ENCODE peak calls at places on chromosomes 7 and 10, in seven cellular contexts. R is left lung, J is fibroblast of lung, O is HepG2, D is ovary, N is breast epithelium, I is Panc1. W is an unnamed sample.

GRCh38 chr7:134502463-134502862 is 24.9 kb upstream of the AKR1B10 start:
- DNase-seq in I (no peak), R (no peak), D (peak; percentile 31), N (no peak), O (no peak), J (peak; percentile 84), W (peak; percentile 47)

GRCh38 chr10:69914373-69915268 is 112.9 kb downstream of the COL13A1 start:
- DNase-seq in R (no peak), O (peak; percentile 45), I (peak; percentile 28), J (peak; percentile 74), D (peak; percentile 68), N (peak; percentile 70), W (peak; percentile 7)

GRCh38 chr10:12466701-12467100 is 117.4 kb downstream of the CAMK1D start:
- DNase-seq in D (no peak), N (no peak), J (peak; percentile 18), O (no peak), R (no peak), I (no peak), W (no peak)

GRCh38 chr7:51069411-51070083 is 247.1 kb downstream of the COBL start:
- DNase-seq in O (no peak), I (no peak), N (no peak), J (no peak), R (no peak), D (no peak), W (no peak)

GRCh38 chr7:26860361-26860760 is 4.0 kb downstream of the SKAP2 start:
- DNase-seq in J (peak; percentile 37), N (no peak), R (no peak), I (peak; percentile 38), D (no peak), O (peak; percentile 42), W (no peak)

GRCh38 chr10:86355571-86356038 is 11.0 kb downstream of the GRID1 start:
- DNase-seq in O (no peak), R (no peak), J (no peak), I (no peak), D (no peak), N (no peak), W (no peak)

GRCh38 chr10:38032881-38033280 is 22.4 kb downstream of the ZNF33A start:
- DNase-seq in I (no peak), R (no peak), J (peak; percentile 23), O (no peak), D (no peak), N (no peak), W (peak; percentile 14)

GRCh38 chr10:20215547-20216152 is 399.4 kb downstream of the PLXDC2 start:
- DNase-seq in I (no peak), J (no peak), R (no peak), O (no peak), D (no peak), N (no peak), W (no peak)

GRCh38 chr10:9305018-9305655 is 1250.6 kb downstream of the GATA3 start:
- DNase-seq in O (peak; percentile 9), R (no peak), N (no peak), J (peak; percentile 52), D (no peak), I (no peak), W (no peak)

GRCh38 chr10:96560489-96560888 is 26.3 kb downstream of the TM9SF3 start:
- DNase-seq in N (no peak), J (no peak), R (no peak), D (no peak), I (no peak), O (no peak), W (no peak)

GRCh38 chr7:128835790-128836641 is 5.8 kb downstream of the FLNC start:
- DNase-seq in R (peak; percentile 76), D (peak; percentile 34), I (no peak), J (peak; percentile 42), N (no peak), O (no peak), W (no peak)

GRCh38 chr7:105009667-105010537 is 4.1 kb upstream of the KMT2E start:
- DNase-seq in J (no peak), D (no peak), N (no peak), I (no peak), O (no peak), R (no peak), W (no peak)

GRCh38 chr10:48773580-48773979 is 88.9 kb downstream of the WDFY4 start:
- DNase-seq in D (no peak), N (no peak), J (no peak), R (no peak), O (no peak), I (no peak), W (no peak)

GRCh38 chr7:148255333-148255732 is 335.2 kb upstream of the C7orf33 start:
- DNase-seq in R (no peak), O (no peak), D (no peak), N (no peak), J (no peak), I (no peak), W (no peak)

GRCh38 chr10:101331960-101332359 is 22.0 kb upstream of the BTRC start:
- DNase-seq in D (no peak), I (no peak), N (no peak), R (no peak), J (no peak), O (no peak), W (no peak)

GRCh38 chr10:43225004-43225786 is 41.7 kb downstream of the RASGEF1A start:
- DNase-seq in O (no peak), J (no peak), D (no peak), I (no peak), R (peak; percentile 2), N (no peak), W (no peak)

GRCh38 chr10:100872034-100872791 is 40.5 kb upstream of the SLF2 start:
- DNase-seq in J (peak; percentile 34), I (peak; percentile 33), R (no peak), O (no peak), D (no peak), N (no peak), W (no peak)

GRCh38 chr7:32347244-32347828 is 142.8 kb downstream of the LSM5 start:
- DNase-seq in R (no peak), O (peak; percentile 5), J (peak; percentile 2), I (peak; percentile 12), N (no peak), D (no peak), W (no peak)

GRCh38 chr7:86900886-86901285 is 158.6 kb downstream of the ELAPOR2 start:
- DNase-seq in R (no peak), J (no peak), I (no peak), D (no peak), N (no peak), O (no peak), W (no peak)

GRCh38 chr10:80201592-80202256 is 3.6 kb downstream of the ANXA11 start:
- DNase-seq in I (no peak), J (no peak), D (no peak), N (no peak), O (no peak), R (no peak), W (no peak)

GRCh38 chr10:80203835-80204148 is 1.5 kb downstream of the ANXA11 start:
- DNase-seq in J (no peak), I (no peak), D (no peak), R (no peak), O (no peak), N (no peak), W (no peak)

GRCh38 chr10:80204801-80205477 is 398 bp downstream of the ANXA11 start:
- DNase-seq in D (no peak), J (no peak), R (no peak), N (no peak), I (no peak), O (no peak), W (no peak)

GRCh38 chr10:80204193-80204714 is 1.1 kb downstream of the ANXA11 start:
- DNase-seq in R (peak; percentile 87), I (no peak), J (no peak), O (peak; percentile 16), N (peak; percentile 57), D (no peak), W (no peak)

DNA sequence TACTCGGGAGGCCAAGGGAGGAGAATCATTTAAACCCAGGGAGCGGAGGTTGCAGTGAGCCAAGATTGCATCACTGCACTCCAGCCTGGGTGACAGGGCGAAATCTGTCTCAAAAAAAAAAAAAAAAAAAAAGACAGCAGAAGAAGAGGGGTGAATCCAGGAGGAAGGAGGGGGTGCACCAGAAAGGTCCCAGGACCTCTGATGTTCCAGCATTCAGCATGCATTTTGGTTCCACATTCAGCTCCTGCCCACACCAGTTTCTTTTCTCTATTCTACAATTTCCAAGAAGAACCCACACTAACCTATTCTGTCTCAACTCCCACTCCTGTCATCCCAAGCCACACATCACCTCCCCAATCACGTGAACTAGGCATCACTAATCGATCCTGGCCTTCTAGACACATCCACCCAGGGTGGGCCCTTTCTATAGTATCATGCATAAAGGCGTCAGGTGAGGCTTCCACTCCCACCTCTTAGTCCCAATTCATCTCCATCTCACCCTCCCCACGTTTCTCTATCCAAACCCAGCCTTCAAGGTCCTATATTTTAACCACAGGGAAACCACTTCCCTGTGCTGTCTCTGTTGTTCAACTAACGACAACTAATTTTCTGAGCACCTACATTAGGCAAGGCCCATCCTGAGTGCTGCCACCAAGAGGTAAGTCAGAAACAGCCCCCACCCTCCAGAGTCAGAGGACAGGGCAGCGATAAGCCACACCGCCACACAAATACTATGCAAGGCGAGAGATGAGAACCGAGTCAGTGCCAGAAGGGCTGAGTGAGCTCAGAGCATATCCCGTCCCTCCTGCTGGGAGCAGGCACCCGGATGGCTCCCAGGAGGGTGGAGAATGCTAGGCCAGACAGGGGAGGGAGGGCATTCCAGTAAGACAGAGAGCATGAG is 2.2 kb downstream of the ANXA11 start:
- DNase-seq in O (peak; percentile 77), N (peak; percentile 55), D (peak; percentile 70), J (peak; percentile 82), I (no peak), R (no peak), W (peak; percentile 80)
- H3K4me3 ChIP-seq in O (peak overlapping the region; percentile 88), N (peak overlapping the region; percentile 92), D (peak overlapping the region; percentile 14), J (peak overlapping the region; percentile 73), I (peak overlapping the region; percentile 74), R (peak overlapping the region; percentile 90), W (peak overlapping the region; percentile 76)

GRCh38 chr10:14385591-14386201 is 55.0 kb upstream of the FRMD4A start:
- DNase-seq in D (no peak), I (no peak), O (no peak), R (no peak), N (no peak), J (peak; percentile 47), W (no peak)
- TF ChIP-seq CTCF in D (no peak), I (peak; percentile 19), O (no peak), R (no peak), N (no peak), J (peak; percentile 30), W (peak; percentile 8)

GRCh38 chr10:63261496-63261895 is 128.4 kb downstream of the NRBF2 start:
- DNase-seq in D (no peak), R (no peak), N (no peak), I (no peak), O (no peak), J (no peak), W (no peak)
- H3K4me3 ChIP-seq in D (no peak overlapping the region), R (no peak overlapping the region), N (no peak overlapping the region), I (no peak overlapping the region), O (no peak overlapping the region), J (no peak overlapping the region), W (no peak overlapping the region)

DNA sequence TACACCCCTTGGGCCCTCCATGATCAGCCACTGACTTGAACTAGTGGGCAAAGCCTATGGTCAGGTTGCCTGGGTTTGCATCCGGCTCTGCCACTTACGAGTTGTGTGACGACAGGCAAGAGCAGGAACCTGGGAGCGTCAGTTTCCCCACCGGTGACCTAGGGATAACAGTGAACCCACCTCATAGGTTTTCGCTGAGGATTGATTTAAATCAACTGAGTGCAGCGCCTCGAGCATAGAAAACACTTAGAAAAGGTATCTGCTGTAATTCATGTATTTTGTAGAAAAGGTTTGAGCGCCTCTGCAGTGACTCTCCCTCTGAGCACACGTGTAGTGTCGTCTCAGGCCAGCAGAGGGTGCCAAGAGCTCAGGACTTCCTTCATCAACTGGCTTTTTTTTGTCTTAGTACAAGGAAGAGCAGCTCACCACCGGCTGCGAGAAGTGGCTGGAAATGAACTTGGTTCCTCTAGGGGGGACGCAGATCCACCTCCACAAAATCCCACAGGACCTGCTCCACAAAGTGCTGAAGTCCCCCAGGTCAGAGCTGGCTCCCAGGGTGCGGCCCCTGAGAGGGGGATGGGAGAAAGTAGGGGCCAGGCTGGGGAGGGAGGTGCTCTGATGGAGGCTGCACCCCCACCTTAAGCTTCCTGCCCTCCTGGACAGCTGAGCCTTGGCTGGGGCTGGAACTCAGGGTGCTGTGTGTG is 27.7 kb downstream of the BTBD16 start:
- DNase-seq in O (peak; percentile 74), I (peak; percentile 80), N (no peak), J (peak; percentile 80), R (no peak), D (peak; percentile 85), W (peak; percentile 41)
- TF ChIP-seq CTCF in O (peak; percentile 96), I (peak; percentile 96), N (peak; percentile 86), J (peak; percentile 95), R (peak; percentile 86), D (peak; percentile 69), W (peak; percentile 91)